ENCODE peak calls at places on chromosomes 12 and 14, in four cellular contexts. One of them, this sample, is unnamed.

GRCh38 chr12:63821781-63822251 is 22.7 kb upstream of the SRGAP1 start:
- DNase-seq in aorta: no peak
- DNase-seq in NB4: no peak
- DNase-seq in transverse colon: no peak
- DNase-seq in this sample: no peak

GRCh38 chr14:101471723-101472517 is 89.4 kb upstream of the DIO3 start:
- DNase-seq in NB4: no peak
- DNase-seq in aorta: no peak
- DNase-seq in transverse colon: no peak
- DNase-seq in this sample: no peak

GRCh38 chr12:51318846-51319570 is 5.0 kb downstream of the BIN2 start:
- DNase-seq in transverse colon: peak
- DNase-seq in NB4: peak
- DNase-seq in aorta: no peak
- DNase-seq in this sample: no peak

GRCh38 chr14:43285575-43285974 is 1221.5 kb downstream of the FSCB start:
- DNase-seq in NB4: no peak
- DNase-seq in transverse colon: no peak
- DNase-seq in aorta: no peak
- DNase-seq in this sample: no peak

GRCh38 chr14:99267871-99268775 is 3.9 kb downstream of the BCL11B start:
- DNase-seq in aorta: no peak
- DNase-seq in transverse colon: no peak
- DNase-seq in NB4: no peak
- DNase-seq in this sample: no peak

GRCh38 chr12:67074072-67074471 is 195.1 kb upstream of the CAND1 start:
- DNase-seq in transverse colon: no peak
- DNase-seq in aorta: no peak
- DNase-seq in NB4: no peak
- DNase-seq in this sample: no peak

GRCh38 chr12:104604070-104604994 is 147.6 kb downstream of the CHST11 start:
- DNase-seq in NB4: peak
- DNase-seq in aorta: peak
- DNase-seq in transverse colon: peak
- DNase-seq in this sample: peak

GRCh38 chr14:65745396-65746190 is 333.1 kb downstream of the FUT8 start:
- DNase-seq in transverse colon: no peak
- DNase-seq in NB4: peak
- DNase-seq in aorta: no peak
- DNase-seq in this sample: no peak

GRCh38 chr12:123363743-123364531 is 710 bp downstream of the SBNO1 start:
- DNase-seq in NB4: peak
- DNase-seq in transverse colon: peak
- DNase-seq in aorta: peak
- DNase-seq in this sample: no peak

GRCh38 chr12:52231305-52232232 is 1.5 kb upstream of the KRT7 start:
- DNase-seq in transverse colon: peak
- DNase-seq in NB4: no peak
- DNase-seq in aorta: no peak
- DNase-seq in this sample: no peak

GRCh38 chr12:112891093-112892024 is 15.4 kb upstream of the OAS1 start:
- DNase-seq in NB4: no peak
- DNase-seq in transverse colon: no peak
- DNase-seq in aorta: no peak
- DNase-seq in this sample: no peak

GRCh38 chr12:122523846-122524718 is 2.7 kb downstream of the RSRC2 start:
- DNase-seq in aorta: no peak
- DNase-seq in NB4: no peak
- DNase-seq in transverse colon: no peak
- DNase-seq in this sample: no peak

GRCh38 chr14:53109028-53109687 is 44.0 kb downstream of the DDHD1 start:
- DNase-seq in NB4: peak
- DNase-seq in aorta: no peak
- DNase-seq in transverse colon: peak
- DNase-seq in this sample: no peak

GRCh38 chr12:86711716-86712115 is 455.5 kb upstream of the MGAT4C start:
- DNase-seq in NB4: no peak
- DNase-seq in transverse colon: no peak
- DNase-seq in aorta: no peak
- DNase-seq in this sample: no peak

GRCh38 chr14:100159107-100159864 is at the start of gene DEGS2:
- DNase-seq in transverse colon: peak
- DNase-seq in NB4: no peak
- DNase-seq in aorta: no peak
- DNase-seq in this sample: no peak

GRCh38 chr14:73784065-73784987 is 67.3 kb upstream of the PTGR2 start:
- DNase-seq in NB4: peak
- DNase-seq in aorta: peak
- DNase-seq in transverse colon: no peak
- DNase-seq in this sample: no peak

GRCh38 chr12:69161835-69162234 is 77.5 kb upstream of the CPSF6 start:
- DNase-seq in aorta: no peak
- DNase-seq in transverse colon: no peak
- DNase-seq in NB4: no peak
- DNase-seq in this sample: no peak

GRCh38 chr12:119988440-119988787 is 622 bp upstream of the BICDL1 start:
- DNase-seq in transverse colon: no peak
- DNase-seq in NB4: no peak
- DNase-seq in aorta: no peak
- DNase-seq in this sample: no peak

GRCh38 chr14:63204407-63205280 is at the start of gene RHOJ:
- DNase-seq in aorta: no peak
- DNase-seq in NB4: no peak
- DNase-seq in transverse colon: peak
- DNase-seq in this sample: no peak

GRCh38 chr12:78483767-78484315 is 380.7 kb upstream of the SYT1 start:
- DNase-seq in NB4: no peak
- DNase-seq in aorta: no peak
- DNase-seq in transverse colon: no peak
- DNase-seq in this sample: no peak

GRCh38 chr14:99270491-99271287 is 1.3 kb downstream of the BCL11B start:
- DNase-seq in transverse colon: no peak
- DNase-seq in NB4: peak
- DNase-seq in aorta: no peak
- DNase-seq in this sample: no peak

GRCh38 chr12:57694459-57695019 is 607 bp downstream of the OS9 start:
- DNase-seq in transverse colon: peak
- DNase-seq in NB4: peak
- DNase-seq in aorta: no peak
- DNase-seq in this sample: no peak

GRCh38 chr12:47194501-47194900 is 114.7 kb upstream of the AMIGO2 start:
- DNase-seq in transverse colon: no peak
- DNase-seq in aorta: no peak
- DNase-seq in NB4: peak
- DNase-seq in this sample: no peak

GRCh38 chr14:37198907-37199306 is 1.2 kb downstream of the MIPOL1 start:
- DNase-seq in NB4: no peak
- DNase-seq in aorta: no peak
- DNase-seq in transverse colon: no peak
- DNase-seq in this sample: no peak
- H3K4me3 ChIP-seq in NB4: no peak
- H3K4me3 ChIP-seq in aorta: no peak
- H3K4me3 ChIP-seq in transverse colon: no peak
- H3K4me3 ChIP-seq in this sample: no peak

DNA sequence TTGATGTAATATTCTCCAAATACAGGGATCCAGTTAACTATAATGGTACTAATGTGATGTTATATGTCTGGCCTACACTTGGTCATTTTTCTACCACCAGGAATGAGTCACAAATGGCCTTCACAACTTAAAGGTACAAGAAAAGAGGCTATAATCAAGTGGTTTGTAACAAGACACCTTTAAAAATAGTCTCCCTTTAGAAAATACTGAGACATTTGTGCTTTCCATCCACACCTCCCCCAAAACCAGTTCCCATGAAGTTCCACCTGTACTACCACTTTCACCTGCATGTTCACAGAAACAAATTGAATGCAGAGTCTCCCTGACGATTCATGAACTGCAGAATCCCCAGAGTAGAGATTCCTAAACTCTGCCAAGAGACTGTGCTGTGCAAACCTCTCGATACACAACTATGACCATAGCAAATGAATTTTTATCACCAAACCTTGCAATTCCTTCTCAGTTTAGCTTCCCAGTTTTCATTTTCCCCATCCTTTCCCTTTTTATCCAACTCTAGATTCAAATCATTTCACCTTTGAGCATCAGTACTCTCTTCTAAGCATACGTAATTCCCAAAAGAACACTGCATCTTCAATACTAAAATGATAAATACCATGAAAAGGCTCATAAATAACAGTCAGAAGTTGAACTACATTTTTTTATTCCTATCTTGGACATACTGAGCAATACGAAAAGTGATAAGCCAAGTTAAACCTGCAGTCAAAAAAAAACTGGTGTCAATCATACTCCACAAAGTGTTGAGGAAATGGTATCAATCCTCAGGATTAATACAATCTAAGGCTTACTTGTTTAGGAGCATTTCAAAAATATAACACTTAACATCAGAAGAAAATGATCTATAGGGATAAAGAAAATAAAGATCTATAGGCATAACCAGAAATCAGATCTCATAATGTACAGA is 5.8 kb downstream of the BTG1 start:
- DNase-seq in aorta: no peak
- DNase-seq in NB4: no peak
- DNase-seq in transverse colon: no peak
- DNase-seq in this sample: no peak
- H3K4me3 ChIP-seq in aorta: peak
- H3K4me3 ChIP-seq in NB4: peak
- H3K4me3 ChIP-seq in transverse colon: peak
- H3K4me3 ChIP-seq in this sample: peak

GRCh38 chr12:110677982-110678381 is 10.9 kb downstream of the HVCN1 start:
- DNase-seq in NB4: no peak
- DNase-seq in aorta: no peak
- DNase-seq in transverse colon: no peak
- DNase-seq in this sample: no peak

GRCh38 chr12:110680032-110680431 is 8.9 kb downstream of the HVCN1 start:
- DNase-seq in transverse colon: no peak
- DNase-seq in aorta: no peak
- DNase-seq in NB4: no peak
- DNase-seq in this sample: no peak

GRCh38 chr12:110677206-110677911 is 11.6 kb downstream of the HVCN1 start:
- DNase-seq in NB4: peak
- DNase-seq in transverse colon: no peak
- DNase-seq in aorta: no peak
- DNase-seq in this sample: peak

GRCh38 chr12:110676171-110676570 is 12.7 kb downstream of the HVCN1 start:
- DNase-seq in aorta: no peak
- DNase-seq in transverse colon: no peak
- DNase-seq in NB4: no peak
- DNase-seq in this sample: no peak

DNA sequence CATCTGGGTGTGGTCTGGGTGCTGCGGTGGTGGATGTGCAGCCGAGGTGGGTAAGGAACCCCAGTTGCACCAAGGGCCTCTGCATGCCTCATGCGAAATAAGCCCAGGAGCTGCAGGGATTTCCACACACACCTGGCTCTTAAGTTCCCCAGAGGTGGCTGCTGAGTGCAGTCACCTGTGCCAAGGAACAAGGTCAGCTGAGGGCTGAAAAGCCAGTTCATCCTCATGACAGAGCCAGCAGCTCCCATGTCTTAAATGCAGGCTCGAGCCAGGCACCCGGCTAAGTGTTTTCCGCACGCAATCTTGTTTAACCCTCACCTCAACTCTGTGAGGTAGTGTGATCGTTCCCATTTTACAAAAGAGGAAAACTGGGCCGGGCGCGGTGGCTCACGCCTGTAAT is 9.7 kb downstream of the HVCN1 start:
- DNase-seq in aorta: no peak
- DNase-seq in NB4: no peak
- DNase-seq in transverse colon: no peak
- DNase-seq in this sample: no peak
- H3K4me3 ChIP-seq in aorta: no peak
- H3K4me3 ChIP-seq in NB4: no peak
- H3K4me3 ChIP-seq in transverse colon: no peak
- H3K4me3 ChIP-seq in this sample: no peak

GRCh38 chr14:49620182-49621113 is at the start of the genes MGAT2 and RPL36AL:
- DNase-seq in aorta: peak
- DNase-seq in transverse colon: peak
- DNase-seq in NB4: peak
- DNase-seq in this sample: peak

GRCh38 chr14:49621114-49621881 is 699 bp downstream of the MGAT2 start:
- DNase-seq in transverse colon: peak
- DNase-seq in aorta: peak
- DNase-seq in NB4: peak
- DNase-seq in this sample: peak

GRCh38 chr14:49615776-49616175 is 4.7 kb downstream of the RPL36AL start:
- DNase-seq in NB4: no peak
- DNase-seq in aorta: no peak
- DNase-seq in transverse colon: no peak
- DNase-seq in this sample: no peak

GRCh38 chr14:49619730-49620129 is 696 bp downstream of the RPL36AL start:
- DNase-seq in aorta: no peak
- DNase-seq in NB4: no peak
- DNase-seq in transverse colon: no peak
- DNase-seq in this sample: no peak

DNA sequence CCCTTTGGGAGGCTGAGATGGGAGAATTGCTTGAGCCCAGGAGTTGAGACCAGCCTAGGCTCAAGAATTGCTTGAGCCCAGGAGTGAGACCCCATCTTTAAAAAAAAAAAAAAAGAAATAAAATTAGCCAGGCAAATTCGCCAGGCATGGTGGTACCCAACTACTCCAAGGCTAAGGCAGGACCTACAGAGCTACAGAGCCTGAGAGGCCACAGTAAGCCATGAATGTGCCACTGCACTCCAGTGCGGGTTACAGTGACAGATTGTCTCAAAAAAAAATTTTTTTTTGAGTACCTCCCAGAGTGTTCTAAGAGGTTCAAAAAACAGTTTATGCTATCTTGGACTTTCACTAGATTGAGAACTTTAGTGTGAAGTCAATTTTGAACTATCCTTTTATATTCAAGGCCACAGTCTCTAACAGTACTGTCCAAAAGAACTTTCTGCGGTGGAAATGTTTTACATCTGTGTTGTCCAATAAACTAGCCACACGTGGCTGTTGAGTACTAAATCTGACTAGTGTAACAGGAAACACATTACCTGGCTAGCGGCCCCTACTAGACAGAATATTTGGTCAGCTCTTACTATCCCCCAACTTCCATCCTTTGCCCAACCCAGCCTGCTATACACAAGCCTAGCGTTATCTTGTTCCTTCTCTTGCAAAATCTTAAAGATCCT is 2.4 kb downstream of the RPL36AL start:
- DNase-seq in transverse colon: no peak
- DNase-seq in aorta: no peak
- DNase-seq in NB4: no peak
- DNase-seq in this sample: no peak
- H3K4me3 ChIP-seq in transverse colon: no peak
- H3K4me3 ChIP-seq in aorta: no peak
- H3K4me3 ChIP-seq in NB4: peak
- H3K4me3 ChIP-seq in this sample: no peak